ENCODE peak calls at places on chromosomes 16 and 17, in four cellular contexts. One of them, this sample, is unnamed.

GRCh38 chr17:82794781-82795505 is 43.1 kb downstream of the TBCD start:
- DNase-seq in IMR-90: peak; percentile 20
- DNase-seq in H9: no peak
- DNase-seq in OCI-LY7: no peak
- DNase-seq in this sample: no peak

GRCh38 chr16:5073279-5073629 is 1.6 kb downstream of the ALG1 start:
- DNase-seq in H9: no peak
- DNase-seq in IMR-90: peak; percentile 79
- DNase-seq in OCI-LY7: no peak
- DNase-seq in this sample: no peak

GRCh38 chr17:63832455-63832854 is 5.0 kb upstream of the FTSJ3 start:
- DNase-seq in H9: no peak
- DNase-seq in IMR-90: no peak
- DNase-seq in OCI-LY7: no peak
- DNase-seq in this sample: no peak

GRCh38 chr16:2897110-2897509 is 14.1 kb downstream of the FLYWCH2 start:
- DNase-seq in IMR-90: peak; percentile 58
- DNase-seq in H9: no peak
- DNase-seq in OCI-LY7: peak; percentile 63
- DNase-seq in this sample: no peak

GRCh38 chr16:75486666-75487313 is 8.5 kb downstream of the CHST6 start:
- DNase-seq in H9: no peak
- DNase-seq in IMR-90: no peak
- DNase-seq in OCI-LY7: no peak
- DNase-seq in this sample: no peak

GRCh38 chr16:66954097-66954659 is 6.9 kb upstream of the CES3 start:
- DNase-seq in OCI-LY7: peak; percentile 72
- DNase-seq in IMR-90: peak; percentile 73
- DNase-seq in H9: peak; percentile 75
- DNase-seq in this sample: peak; percentile 76

GRCh38 chr17:35795007-35795870 is at the start of gene MMP28:
- DNase-seq in IMR-90: no peak
- DNase-seq in OCI-LY7: no peak
- DNase-seq in H9: peak; percentile 63
- DNase-seq in this sample: no peak

GRCh38 chr17:29933379-29933778 is 3.4 kb upstream of the SSH2 start:
- DNase-seq in OCI-LY7: no peak
- DNase-seq in IMR-90: peak; percentile 43
- DNase-seq in H9: peak; percentile 40
- DNase-seq in this sample: no peak

GRCh38 chr16:31880322-31880979 is 6.8 kb downstream of the ZNF267 start:
- DNase-seq in H9: no peak
- DNase-seq in IMR-90: peak; percentile 80
- DNase-seq in OCI-LY7: no peak
- DNase-seq in this sample: no peak

GRCh38 chr16:81265658-81266451 is 27.4 kb downstream of the BCO1 start:
- DNase-seq in H9: no peak
- DNase-seq in IMR-90: peak; percentile 19
- DNase-seq in OCI-LY7: no peak
- DNase-seq in this sample: no peak

GRCh38 chr16:85844169-85844481 is 44.6 kb downstream of the COX4I1 start:
- DNase-seq in OCI-LY7: no peak
- DNase-seq in H9: no peak
- DNase-seq in IMR-90: no peak
- DNase-seq in this sample: no peak

GRCh38 chr16:12398029-12398735 is 405.5 kb downstream of the CPPED1 start:
- DNase-seq in OCI-LY7: no peak
- DNase-seq in H9: no peak
- DNase-seq in IMR-90: peak; percentile 51
- DNase-seq in this sample: no peak

GRCh38 chr17:35160354-35161201 is 13.0 kb downstream of the UNC45B start:
- DNase-seq in H9: no peak
- DNase-seq in OCI-LY7: no peak
- DNase-seq in IMR-90: no peak
- DNase-seq in this sample: no peak

GRCh38 chr16:82046941-82047340 is 11.9 kb downstream of the HSD17B2 start:
- DNase-seq in OCI-LY7: no peak
- DNase-seq in H9: no peak
- DNase-seq in IMR-90: no peak
- DNase-seq in this sample: no peak

GRCh38 chr17:14838567-14838966 is 426.6 kb downstream of the PMP22 start:
- DNase-seq in IMR-90: peak; percentile 38
- DNase-seq in OCI-LY7: no peak
- DNase-seq in H9: no peak
- DNase-seq in this sample: no peak

GRCh38 chr16:3235856-3236669 is 1.1 kb upstream of the ZNF200 start:
- DNase-seq in OCI-LY7: no peak
- DNase-seq in H9: peak; percentile 72
- DNase-seq in IMR-90: no peak
- DNase-seq in this sample: no peak

GRCh38 chr16:89443727-89444084 is 46.7 kb downstream of the ANKRD11 start:
- DNase-seq in IMR-90: no peak
- DNase-seq in OCI-LY7: no peak
- DNase-seq in H9: no peak
- DNase-seq in this sample: no peak

GRCh38 chr17:83089322-83090156 is 10.1 kb downstream of the METRNL start:
- DNase-seq in IMR-90: no peak
- DNase-seq in OCI-LY7: no peak
- DNase-seq in H9: no peak
- DNase-seq in this sample: no peak

GRCh38 chr17:15123593-15124590 is 141.2 kb downstream of the PMP22 start:
- DNase-seq in OCI-LY7: no peak
- DNase-seq in IMR-90: peak; percentile 76
- DNase-seq in H9: no peak
- DNase-seq in this sample: no peak

GRCh38 chr17:8710766-8711165 is 33.9 kb downstream of the CCDC42 start:
- DNase-seq in H9: no peak
- DNase-seq in OCI-LY7: no peak
- DNase-seq in IMR-90: no peak
- DNase-seq in this sample: no peak

GRCh38 chr17:2796164-2797140 is at the start of gene RAP1GAP2:
- DNase-seq in IMR-90: no peak
- DNase-seq in H9: no peak
- DNase-seq in OCI-LY7: no peak
- DNase-seq in this sample: peak; percentile 62

GRCh38 chr16:84737658-84738057 is 37.9 kb downstream of the USP10 start:
- DNase-seq in H9: no peak
- DNase-seq in IMR-90: no peak
- DNase-seq in OCI-LY7: no peak
- DNase-seq in this sample: no peak
- H4K20me1 ChIP-seq in H9: peaks cover 7% of the 10 kb centered on the region
- H4K20me1 ChIP-seq in IMR-90: peaks cover 51% of the 10 kb centered on the region
- H4K20me1 ChIP-seq in OCI-LY7: peaks cover 16% of the 10 kb centered on the region
- H4K20me1 ChIP-seq in this sample: no peaks in the 10 kb centered on the region

DNA sequence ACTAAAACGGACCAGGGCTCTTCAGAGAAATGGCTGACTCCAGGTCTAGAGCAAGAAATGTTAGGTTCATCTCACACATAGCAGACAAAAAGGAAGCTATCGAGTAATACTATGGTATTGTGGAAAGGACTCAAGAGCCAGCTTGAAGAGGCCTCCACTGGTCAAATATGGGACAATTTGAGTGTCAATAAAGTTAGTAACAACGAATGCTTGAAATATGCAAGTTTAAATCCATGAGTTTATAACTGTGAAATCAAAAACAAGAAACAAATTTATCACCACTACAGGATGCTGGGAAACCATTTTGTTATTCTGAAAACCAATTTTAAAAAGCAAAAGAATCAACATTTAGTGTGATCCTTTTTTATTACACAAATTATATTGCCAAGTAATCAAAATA is 50.4 kb upstream of the ANKFY1 start:
- DNase-seq in OCI-LY7: no peak
- DNase-seq in H9: no peak
- DNase-seq in IMR-90: no peak
- DNase-seq in this sample: no peak
- H4K20me1 ChIP-seq in OCI-LY7: peaks cover 48% of the 10 kb centered on the region
- H4K20me1 ChIP-seq in H9: peaks cover 2% of the 10 kb centered on the region
- H4K20me1 ChIP-seq in IMR-90: peaks cover 89% of the 10 kb centered on the region
- H4K20me1 ChIP-seq in this sample: peaks cover 66% of the 10 kb centered on the region

DNA sequence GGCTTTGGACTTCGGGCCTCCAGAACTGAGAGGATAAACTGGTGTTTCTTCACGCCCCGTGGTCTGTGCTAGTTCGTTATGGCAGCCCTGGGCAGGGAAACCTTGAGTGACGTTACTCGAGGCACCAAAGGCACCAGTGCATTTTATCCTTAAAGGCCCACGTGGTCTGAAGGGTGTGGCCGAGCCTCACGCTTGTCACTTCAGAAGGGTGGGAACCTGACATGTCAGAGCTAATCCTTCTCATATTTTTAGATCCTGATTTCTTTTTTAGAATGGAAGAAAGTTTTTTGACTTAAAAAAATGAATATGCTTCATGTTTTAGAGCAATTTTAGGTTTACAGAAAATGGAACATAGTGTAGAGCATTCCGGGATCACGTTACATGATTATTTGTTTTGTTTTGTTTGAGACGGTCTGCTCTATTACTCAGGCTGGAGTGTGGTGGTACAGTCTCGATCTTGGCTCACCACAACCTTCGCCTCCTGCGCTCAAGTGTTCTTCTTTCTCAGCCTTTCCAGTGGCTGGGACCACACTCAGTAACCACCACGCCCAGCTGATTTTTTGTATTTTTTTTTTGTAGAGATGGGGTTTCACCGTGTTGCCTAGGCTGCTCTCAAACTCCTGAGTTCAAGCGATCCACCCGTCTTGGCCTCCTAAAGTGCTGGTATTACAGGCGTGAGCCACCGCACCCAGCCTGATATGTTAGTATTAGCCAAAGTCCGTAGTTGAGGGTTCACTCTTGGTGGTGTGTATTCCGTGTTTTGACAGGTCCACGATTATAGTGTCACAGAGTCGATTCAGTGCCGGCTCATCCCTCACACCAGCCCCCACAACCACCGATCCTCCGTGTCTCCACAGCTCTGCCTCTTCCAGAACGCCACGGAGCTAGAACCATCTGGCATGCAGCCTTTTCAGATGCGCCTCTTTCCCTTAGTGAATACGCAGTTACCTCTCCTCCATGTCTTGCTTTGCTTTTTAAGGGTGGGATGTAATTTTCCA is 47.9 kb downstream of the RAB11FIP3 start:
- DNase-seq in OCI-LY7: no peak
- DNase-seq in IMR-90: peak; percentile 19
- DNase-seq in H9: no peak
- DNase-seq in this sample: no peak
- H4K20me1 ChIP-seq in OCI-LY7: no peaks in the 10 kb centered on the region
- H4K20me1 ChIP-seq in IMR-90: peaks cover 11% of the 10 kb centered on the region
- H4K20me1 ChIP-seq in H9: peaks cover 2% of the 10 kb centered on the region
- H4K20me1 ChIP-seq in this sample: no peaks in the 10 kb centered on the region

GRCh38 chr16:65032397-65032796 is 89.5 kb downstream of the CDH11 start:
- DNase-seq in OCI-LY7: no peak
- DNase-seq in IMR-90: peak; percentile 62
- DNase-seq in H9: no peak
- DNase-seq in this sample: no peak

GRCh38 chr16:65042966-65043365 is 78.9 kb downstream of the CDH11 start:
- DNase-seq in IMR-90: no peak
- DNase-seq in H9: no peak
- DNase-seq in OCI-LY7: no peak
- DNase-seq in this sample: no peak

GRCh38 chr16:65034915-65035314 is 86.9 kb downstream of the CDH11 start:
- DNase-seq in H9: peak; percentile 35
- DNase-seq in OCI-LY7: no peak
- DNase-seq in IMR-90: no peak
- DNase-seq in this sample: no peak

GRCh38 chr16:65038125-65038524 is 83.7 kb downstream of the CDH11 start:
- DNase-seq in OCI-LY7: no peak
- DNase-seq in IMR-90: peak; percentile 59
- DNase-seq in H9: no peak
- DNase-seq in this sample: no peak

GRCh38 chr16:65037558-65037957 is 84.3 kb downstream of the CDH11 start:
- DNase-seq in OCI-LY7: no peak
- DNase-seq in IMR-90: no peak
- DNase-seq in H9: no peak
- DNase-seq in this sample: no peak
- H4K20me1 ChIP-seq in OCI-LY7: no peaks in the 10 kb centered on the region
- H4K20me1 ChIP-seq in IMR-90: peaks cover 74% of the 10 kb centered on the region
- H4K20me1 ChIP-seq in H9: no peaks in the 10 kb centered on the region
- H4K20me1 ChIP-seq in this sample: no peaks in the 10 kb centered on the region

DNA sequence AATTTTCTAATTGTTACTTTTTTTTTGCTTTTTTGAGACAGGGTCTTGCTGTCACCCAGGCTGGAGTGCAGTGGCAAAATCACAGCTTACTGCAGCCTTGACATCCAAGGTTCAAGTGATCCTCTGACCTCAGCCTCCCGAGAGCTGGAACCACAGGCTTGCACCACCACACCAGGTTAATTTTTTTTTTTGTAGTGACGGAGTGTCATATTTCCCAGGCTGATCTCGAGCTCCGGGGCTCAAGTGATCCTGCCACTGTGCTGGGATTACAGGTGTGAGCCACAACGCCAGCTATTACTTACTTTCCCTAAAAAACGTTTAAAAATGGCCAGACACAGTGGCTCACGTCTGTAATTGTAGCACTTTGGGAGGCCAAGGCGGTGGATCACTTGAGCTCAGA is 6.6 kb downstream of the NPLOC4 start:
- DNase-seq in OCI-LY7: no peak
- DNase-seq in IMR-90: no peak
- DNase-seq in H9: no peak
- DNase-seq in this sample: no peak
- H4K20me1 ChIP-seq in OCI-LY7: peaks cover 2% of the 10 kb centered on the region
- H4K20me1 ChIP-seq in IMR-90: peaks cover 51% of the 10 kb centered on the region
- H4K20me1 ChIP-seq in H9: no peaks in the 10 kb centered on the region
- H4K20me1 ChIP-seq in this sample: peaks cover 2% of the 10 kb centered on the region

DNA sequence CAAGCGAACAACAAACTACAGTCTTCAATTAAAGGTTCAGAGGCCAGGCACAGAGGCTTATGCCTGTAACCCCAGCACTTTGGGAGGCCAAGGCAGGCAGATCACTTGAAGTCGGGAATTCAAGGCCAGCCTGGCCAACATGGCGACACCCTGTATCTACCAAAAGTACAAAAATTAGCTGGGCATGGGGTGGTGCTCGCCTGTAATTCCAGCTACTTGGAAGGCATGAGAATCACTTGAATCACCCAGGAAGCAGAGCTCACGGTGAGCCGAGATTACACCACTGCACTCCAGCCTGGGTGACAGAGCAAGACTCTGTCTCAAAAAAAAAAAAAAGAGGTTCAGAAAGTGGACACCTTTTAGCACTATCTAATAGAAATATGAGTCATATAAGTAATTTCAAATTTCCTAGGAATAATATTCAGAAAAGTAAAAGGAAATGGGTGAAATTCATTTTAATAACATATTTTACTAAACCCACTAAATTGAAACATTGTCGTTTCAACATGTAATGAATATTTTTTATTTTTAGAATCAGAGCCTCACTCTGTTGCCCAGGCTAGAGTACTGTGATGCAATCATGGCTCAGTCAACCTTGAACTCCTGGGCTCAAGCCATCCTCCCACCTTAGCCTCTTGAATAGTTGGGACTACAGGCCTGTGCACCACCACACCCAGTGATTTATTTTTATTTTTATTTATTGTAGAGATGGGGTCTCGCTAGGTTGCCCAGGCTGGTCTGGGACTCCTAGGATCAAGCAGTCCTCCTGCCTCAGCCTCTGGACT is 15.2 kb upstream of the MARCHF10 start:
- DNase-seq in H9: no peak
- DNase-seq in OCI-LY7: no peak
- DNase-seq in IMR-90: no peak
- DNase-seq in this sample: no peak
- H4K20me1 ChIP-seq in H9: no peaks in the 10 kb centered on the region
- H4K20me1 ChIP-seq in OCI-LY7: no peaks in the 10 kb centered on the region
- H4K20me1 ChIP-seq in IMR-90: no peaks in the 10 kb centered on the region
- H4K20me1 ChIP-seq in this sample: no peaks in the 10 kb centered on the region

This sample was measured in MM.1S.